ENCODE peak calls at places on chromosomes 2 and 18, in five cellular contexts. One of them, this sample, is unnamed. For H3K4me1, the result is how much of the 10 kb centered on the place peaks cover.

GRCh38 chr2:159118115-159118858 is 149.8 kb downstream of the TANC1 start:
- DNase-seq in IMR-90: peak
- DNase-seq in esophagus muscularis mucosa: peak
- DNase-seq in psoas muscle: peak
- DNase-seq in CD4-positive, CD25-positive, alpha-beta regulatory T cell: peak
- DNase-seq in this sample: peak

GRCh38 chr2:112004246-112004645 is 50.8 kb upstream of the TMEM87B start:
- DNase-seq in IMR-90: peak
- DNase-seq in esophagus muscularis mucosa: no peak
- DNase-seq in psoas muscle: peak
- DNase-seq in CD4-positive, CD25-positive, alpha-beta regulatory T cell: no peak
- DNase-seq in this sample: peak

GRCh38 chr2:20444113-20444992 is 2.5 kb upstream of the RHOB start:
- DNase-seq in IMR-90: no peak
- DNase-seq in esophagus muscularis mucosa: no peak
- DNase-seq in psoas muscle: peak
- DNase-seq in CD4-positive, CD25-positive, alpha-beta regulatory T cell: no peak
- DNase-seq in this sample: peak

GRCh38 chr2:221554769-221555510 is 17.2 kb downstream of the EPHA4 start:
- DNase-seq in IMR-90: peak
- DNase-seq in esophagus muscularis mucosa: no peak
- DNase-seq in psoas muscle: no peak
- DNase-seq in CD4-positive, CD25-positive, alpha-beta regulatory T cell: no peak
- DNase-seq in this sample: no peak

GRCh38 chr2:71892896-71893295 is 254.8 kb downstream of the CYP26B1 start:
- DNase-seq in IMR-90: no peak
- DNase-seq in esophagus muscularis mucosa: peak
- DNase-seq in psoas muscle: no peak
- DNase-seq in CD4-positive, CD25-positive, alpha-beta regulatory T cell: no peak
- DNase-seq in this sample: no peak

GRCh38 chr2:84629550-84629949 is 113.3 kb downstream of the DNAH6 start:
- DNase-seq in IMR-90: no peak
- DNase-seq in esophagus muscularis mucosa: no peak
- DNase-seq in psoas muscle: no peak
- DNase-seq in CD4-positive, CD25-positive, alpha-beta regulatory T cell: no peak
- DNase-seq in this sample: no peak

GRCh38 chr2:42196403-42197267 is 27.5 kb downstream of the EML4 start:
- DNase-seq in IMR-90: peak
- DNase-seq in esophagus muscularis mucosa: no peak
- DNase-seq in psoas muscle: no peak
- DNase-seq in CD4-positive, CD25-positive, alpha-beta regulatory T cell: peak
- DNase-seq in this sample: no peak

GRCh38 chr2:168583710-168584521 is 127.8 kb downstream of the CERS6 start:
- DNase-seq in IMR-90: peak
- DNase-seq in esophagus muscularis mucosa: no peak
- DNase-seq in psoas muscle: no peak
- DNase-seq in CD4-positive, CD25-positive, alpha-beta regulatory T cell: no peak
- DNase-seq in this sample: no peak

GRCh38 chr18:22934789-22935188 is 1.7 kb downstream of the RBBP8 start:
- DNase-seq in IMR-90: no peak
- DNase-seq in esophagus muscularis mucosa: no peak
- DNase-seq in psoas muscle: no peak
- DNase-seq in CD4-positive, CD25-positive, alpha-beta regulatory T cell: no peak
- DNase-seq in this sample: no peak

GRCh38 chr18:26460449-26461091 is 87.8 kb downstream of the KCTD1 start:
- DNase-seq in IMR-90: peak
- DNase-seq in esophagus muscularis mucosa: peak
- DNase-seq in psoas muscle: no peak
- DNase-seq in CD4-positive, CD25-positive, alpha-beta regulatory T cell: no peak
- DNase-seq in this sample: peak

GRCh38 chr2:30232801-30233130 is 1.4 kb downstream of the LBH start:
- DNase-seq in IMR-90: no peak
- DNase-seq in esophagus muscularis mucosa: no peak
- DNase-seq in psoas muscle: no peak
- DNase-seq in CD4-positive, CD25-positive, alpha-beta regulatory T cell: peak
- DNase-seq in this sample: no peak

GRCh38 chr18:2572892-2573291 is 1.5 kb downstream of the NDC80 start:
- DNase-seq in IMR-90: no peak
- DNase-seq in esophagus muscularis mucosa: no peak
- DNase-seq in psoas muscle: no peak
- DNase-seq in CD4-positive, CD25-positive, alpha-beta regulatory T cell: no peak
- DNase-seq in this sample: no peak

GRCh38 chr2:232458051-232458660 is 2.2 kb downstream of the ALPI start:
- DNase-seq in IMR-90: no peak
- DNase-seq in esophagus muscularis mucosa: no peak
- DNase-seq in psoas muscle: peak
- DNase-seq in CD4-positive, CD25-positive, alpha-beta regulatory T cell: no peak
- DNase-seq in this sample: no peak

GRCh38 chr2:105294844-105295481 is 34.6 kb downstream of the TGFBRAP1 start:
- DNase-seq in IMR-90: peak
- DNase-seq in esophagus muscularis mucosa: no peak
- DNase-seq in psoas muscle: no peak
- DNase-seq in CD4-positive, CD25-positive, alpha-beta regulatory T cell: peak
- DNase-seq in this sample: no peak

GRCh38 chr2:74048843-74049519 is 64.3 kb downstream of the TET3 start:
- DNase-seq in IMR-90: no peak
- DNase-seq in esophagus muscularis mucosa: no peak
- DNase-seq in psoas muscle: no peak
- DNase-seq in CD4-positive, CD25-positive, alpha-beta regulatory T cell: no peak
- DNase-seq in this sample: no peak

GRCh38 chr2:215983581-215984351 is 29.6 kb downstream of the MREG start:
- DNase-seq in IMR-90: no peak
- DNase-seq in esophagus muscularis mucosa: no peak
- DNase-seq in psoas muscle: no peak
- DNase-seq in CD4-positive, CD25-positive, alpha-beta regulatory T cell: no peak
- DNase-seq in this sample: no peak

GRCh38 chr18:48794251-48794970 is 156.4 kb downstream of the SMAD7 start:
- DNase-seq in IMR-90: no peak
- DNase-seq in esophagus muscularis mucosa: no peak
- DNase-seq in psoas muscle: peak
- DNase-seq in CD4-positive, CD25-positive, alpha-beta regulatory T cell: no peak
- DNase-seq in this sample: peak

DNA sequence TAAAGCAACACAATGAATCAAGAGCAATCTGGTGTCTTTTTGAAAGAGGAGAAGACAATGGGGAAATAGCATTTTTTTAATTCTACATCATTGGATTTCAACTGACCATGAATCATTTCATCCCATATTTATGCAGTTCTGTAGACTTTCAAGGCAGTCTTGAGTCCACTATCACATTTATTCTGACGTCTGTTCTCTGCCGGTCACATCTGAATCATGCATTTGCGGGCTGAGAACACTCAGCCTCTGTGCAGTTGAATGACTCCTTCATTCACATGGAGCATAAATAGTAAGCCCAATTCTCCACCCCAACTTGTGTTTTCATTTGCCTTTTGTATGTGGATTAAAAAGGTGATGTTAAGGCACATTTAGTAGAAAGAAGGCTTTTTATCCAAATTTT is 128.2 kb downstream of the AKAIN1 start:
- DNase-seq in IMR-90: no peak
- DNase-seq in esophagus muscularis mucosa: no peak
- DNase-seq in psoas muscle: no peak
- DNase-seq in CD4-positive, CD25-positive, alpha-beta regulatory T cell: no peak
- DNase-seq in this sample: no peak
- H3K27ac ChIP-seq in IMR-90: no peak
- H3K27ac ChIP-seq in esophagus muscularis mucosa: no peak
- H3K27ac ChIP-seq in psoas muscle: no peak
- H3K27ac ChIP-seq in CD4-positive, CD25-positive, alpha-beta regulatory T cell: no peak
- H3K27ac ChIP-seq in this sample: no peak

GRCh38 chr18:44807766-44808165 is 127.1 kb downstream of the SETBP1 start:
- DNase-seq in IMR-90: no peak
- DNase-seq in esophagus muscularis mucosa: no peak
- DNase-seq in psoas muscle: no peak
- DNase-seq in CD4-positive, CD25-positive, alpha-beta regulatory T cell: no peak
- DNase-seq in this sample: no peak

GRCh38 chr18:44805643-44806042 is 125.0 kb downstream of the SETBP1 start:
- DNase-seq in IMR-90: no peak
- DNase-seq in esophagus muscularis mucosa: no peak
- DNase-seq in psoas muscle: no peak
- DNase-seq in CD4-positive, CD25-positive, alpha-beta regulatory T cell: no peak
- DNase-seq in this sample: no peak

GRCh38 chr18:44803019-44803650 is 122.4 kb downstream of the SETBP1 start:
- DNase-seq in IMR-90: peak
- DNase-seq in esophagus muscularis mucosa: no peak
- DNase-seq in psoas muscle: peak
- DNase-seq in CD4-positive, CD25-positive, alpha-beta regulatory T cell: no peak
- DNase-seq in this sample: peak

GRCh38 chr18:44804033-44804432 is 123.3 kb downstream of the SETBP1 start:
- DNase-seq in IMR-90: no peak
- DNase-seq in esophagus muscularis mucosa: no peak
- DNase-seq in psoas muscle: no peak
- DNase-seq in CD4-positive, CD25-positive, alpha-beta regulatory T cell: no peak
- DNase-seq in this sample: no peak

DNA sequence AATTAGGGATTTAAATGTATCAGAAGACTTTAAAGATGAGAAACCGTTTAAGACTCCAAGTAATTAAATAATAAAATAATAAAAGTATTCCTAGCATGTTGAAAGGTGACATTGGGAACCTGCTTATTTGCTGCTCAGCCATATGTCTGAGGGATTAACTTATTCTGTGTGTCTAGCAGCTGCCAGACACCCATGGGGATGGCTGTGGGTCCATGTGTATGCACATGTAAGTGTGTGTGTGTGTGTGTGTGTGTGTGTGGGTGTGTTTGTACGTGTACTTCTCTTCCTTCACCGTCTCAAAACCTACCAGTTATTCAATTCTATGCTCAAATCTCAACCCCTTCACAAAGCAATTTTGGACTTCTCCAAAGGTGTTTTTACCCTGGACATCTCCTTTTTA is 124.5 kb downstream of the SETBP1 start:
- DNase-seq in IMR-90: no peak
- DNase-seq in esophagus muscularis mucosa: no peak
- DNase-seq in psoas muscle: no peak
- DNase-seq in CD4-positive, CD25-positive, alpha-beta regulatory T cell: no peak
- DNase-seq in this sample: no peak
- H3K4me1 ChIP-seq in IMR-90: under half
- H3K4me1 ChIP-seq in esophagus muscularis mucosa: half or more
- H3K4me1 ChIP-seq in psoas muscle: half or more
- H3K4me1 ChIP-seq in CD4-positive, CD25-positive, alpha-beta regulatory T cell: under half
- H3K4me1 ChIP-seq in this sample: under half

GRCh38 chr2:58046585-58047372 is at the start of gene VRK2:
- DNase-seq in IMR-90: peak
- DNase-seq in esophagus muscularis mucosa: peak
- DNase-seq in psoas muscle: peak
- DNase-seq in CD4-positive, CD25-positive, alpha-beta regulatory T cell: peak
- DNase-seq in this sample: peak

GRCh38 chr2:58047969-58048368 is 1.4 kb downstream of the VRK2 start:
- DNase-seq in IMR-90: no peak
- DNase-seq in esophagus muscularis mucosa: no peak
- DNase-seq in psoas muscle: no peak
- DNase-seq in CD4-positive, CD25-positive, alpha-beta regulatory T cell: no peak
- DNase-seq in this sample: no peak

GRCh38 chr2:58047373-58047674 is 718 bp downstream of the VRK2 start:
- DNase-seq in IMR-90: no peak
- DNase-seq in esophagus muscularis mucosa: no peak
- DNase-seq in psoas muscle: no peak
- DNase-seq in CD4-positive, CD25-positive, alpha-beta regulatory T cell: no peak
- DNase-seq in this sample: no peak

GRCh38 chr2:58045580-58046334 is 849 bp upstream of the VRK2 start:
- DNase-seq in IMR-90: no peak
- DNase-seq in esophagus muscularis mucosa: no peak
- DNase-seq in psoas muscle: peak
- DNase-seq in CD4-positive, CD25-positive, alpha-beta regulatory T cell: no peak
- DNase-seq in this sample: no peak

GRCh38 chr2:58046335-58046584 is 346 bp upstream of the VRK2 start:
- DNase-seq in IMR-90: no peak
- DNase-seq in esophagus muscularis mucosa: no peak
- DNase-seq in psoas muscle: no peak
- DNase-seq in CD4-positive, CD25-positive, alpha-beta regulatory T cell: no peak
- DNase-seq in this sample: no peak
- H3K27ac ChIP-seq in IMR-90: peak
- H3K27ac ChIP-seq in esophagus muscularis mucosa: peak
- H3K27ac ChIP-seq in psoas muscle: peak
- H3K27ac ChIP-seq in CD4-positive, CD25-positive, alpha-beta regulatory T cell: peak
- H3K27ac ChIP-seq in this sample: peak

GRCh38 chr2:237968048-237968862 is 1.4 kb downstream of the UBE2F start:
- DNase-seq in IMR-90: peak
- DNase-seq in esophagus muscularis mucosa: no peak
- DNase-seq in psoas muscle: no peak
- DNase-seq in CD4-positive, CD25-positive, alpha-beta regulatory T cell: peak
- DNase-seq in this sample: no peak
- H3K4me1 ChIP-seq in IMR-90: under half
- H3K4me1 ChIP-seq in esophagus muscularis mucosa: half or more
- H3K4me1 ChIP-seq in psoas muscle: under half
- H3K4me1 ChIP-seq in CD4-positive, CD25-positive, alpha-beta regulatory T cell: under half
- H3K4me1 ChIP-seq in this sample: under half

GRCh38 chr18:34222396-34223163 is 2.1 kb downstream of the NOL4 start:
- DNase-seq in IMR-90: no peak
- DNase-seq in esophagus muscularis mucosa: no peak
- DNase-seq in psoas muscle: peak
- DNase-seq in CD4-positive, CD25-positive, alpha-beta regulatory T cell: no peak
- DNase-seq in this sample: peak

GRCh38 chr18:34223164-34223892 is 1.4 kb downstream of the NOL4 start:
- DNase-seq in IMR-90: no peak
- DNase-seq in esophagus muscularis mucosa: no peak
- DNase-seq in psoas muscle: no peak
- DNase-seq in CD4-positive, CD25-positive, alpha-beta regulatory T cell: no peak
- DNase-seq in this sample: no peak

GRCh38 chr18:34223893-34224422 is 755 bp downstream of the NOL4 start:
- DNase-seq in IMR-90: no peak
- DNase-seq in esophagus muscularis mucosa: no peak
- DNase-seq in psoas muscle: no peak
- DNase-seq in CD4-positive, CD25-positive, alpha-beta regulatory T cell: no peak
- DNase-seq in this sample: no peak

GRCh38 chr18:34225218-34225553 is 473 bp upstream of the NOL4 start:
- DNase-seq in IMR-90: no peak
- DNase-seq in esophagus muscularis mucosa: no peak
- DNase-seq in psoas muscle: no peak
- DNase-seq in CD4-positive, CD25-positive, alpha-beta regulatory T cell: no peak
- DNase-seq in this sample: no peak

DNA sequence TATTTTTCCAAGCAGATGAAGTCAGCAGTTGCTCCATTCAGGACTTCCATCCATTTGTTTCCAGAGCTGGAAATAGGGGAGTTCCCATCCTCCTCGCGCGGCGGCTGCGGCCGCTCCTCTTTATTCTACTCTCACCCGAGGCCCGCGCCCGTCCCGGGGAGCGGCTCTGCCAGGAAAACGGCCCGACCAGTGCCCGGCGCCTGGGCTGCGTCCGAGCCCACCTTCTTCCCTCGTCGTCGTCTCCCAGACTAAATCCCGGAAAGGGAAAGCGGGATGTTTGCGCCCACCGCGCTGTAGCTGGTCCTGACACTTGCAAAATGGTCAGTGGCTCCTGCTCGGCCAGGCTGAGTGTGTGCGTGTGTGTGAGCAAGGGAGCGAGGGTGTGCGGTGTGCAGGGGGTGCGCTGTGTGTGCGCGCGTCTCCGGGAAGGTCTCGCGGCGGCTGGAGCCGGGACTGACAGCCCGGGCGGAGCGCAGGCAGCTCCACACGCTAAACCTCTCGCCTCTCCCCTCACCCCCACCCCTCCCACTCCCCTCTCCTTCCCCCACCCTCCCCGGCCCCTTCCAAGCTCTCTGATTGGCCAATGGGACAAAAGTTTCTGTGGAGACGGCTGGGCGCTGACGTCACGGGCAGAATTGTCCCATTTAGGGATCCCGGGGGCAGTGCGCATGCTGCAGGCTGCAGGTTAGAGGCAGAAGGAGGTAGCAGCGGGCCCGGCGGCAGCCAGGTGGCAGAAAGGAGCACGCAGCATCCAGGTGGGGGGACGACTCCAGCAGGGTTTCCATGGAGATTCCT is at the start of gene NOL4:
- DNase-seq in IMR-90: no peak
- DNase-seq in esophagus muscularis mucosa: no peak
- DNase-seq in psoas muscle: no peak
- DNase-seq in CD4-positive, CD25-positive, alpha-beta regulatory T cell: no peak
- DNase-seq in this sample: no peak
- H3K27ac ChIP-seq in IMR-90: no peak
- H3K27ac ChIP-seq in esophagus muscularis mucosa: no peak
- H3K27ac ChIP-seq in psoas muscle: no peak
- H3K27ac ChIP-seq in CD4-positive, CD25-positive, alpha-beta regulatory T cell: no peak
- H3K27ac ChIP-seq in this sample: no peak